ENCODE peak calls at places on chromosomes 5 and 9, in seven cellular contexts. A is heart right ventricle, B is GM04503, G is fibroblast of lung, M is SHP77, D is transverse colon, W is amygdala. V is an unnamed sample.

GRCh38 chr9:125683486-125683885 is 23.5 kb downstream of the MAPKAP1 start:
- DNase-seq in A (no peak), B (no peak), G (peak), M (no peak), D (no peak), W (no peak), V (no peak)

GRCh38 chr5:74947961-74948613 is 81.9 kb upstream of the FAM169A start:
- DNase-seq in A (no peak), B (no peak), G (peak), M (no peak), D (no peak), W (no peak), V (peak)

GRCh38 chr5:573976-574375 is 38.2 kb upstream of the CEP72 start:
- DNase-seq in A (no peak), B (no peak), G (no peak), M (no peak), D (no peak), W (no peak), V (no peak)

GRCh38 chr5:154778534-154778933 is 23.4 kb downstream of the LARP1 start:
- DNase-seq in A (peak), B (no peak), G (no peak), M (no peak), D (no peak), W (no peak), V (no peak)

GRCh38 chr9:18202924-18203323 is 271.0 kb upstream of the ADAMTSL1 start:
- DNase-seq in A (no peak), B (no peak), G (no peak), M (no peak), D (no peak), W (no peak), V (no peak)

GRCh38 chr9:34500623-34501267 is 22.0 kb downstream of the ENHO start:
- DNase-seq in A (peak), B (no peak), G (no peak), M (peak), D (peak), W (peak), V (no peak)

GRCh38 chr9:111715471-111715870 is 54.1 kb downstream of the GNG10 start:
- DNase-seq in A (no peak), B (no peak), G (peak), M (no peak), D (no peak), W (no peak), V (no peak)

GRCh38 chr5:163563880-163564279 is 58.5 kb downstream of the MAT2B start:
- DNase-seq in A (no peak), B (no peak), G (no peak), M (no peak), D (no peak), W (no peak), V (no peak)

GRCh38 chr5:112289465-112289864 is 129.6 kb downstream of the EPB41L4A start:
- DNase-seq in A (no peak), B (no peak), G (no peak), M (no peak), D (no peak), W (no peak), V (no peak)